ENCODE peak calls at places on chromosomes 13 and 19, in four cellular contexts. One of them, this sample, is unnamed.
A peak's percentile ranks its signal among the peaks of the same experiment; 100 is the strongest.

GRCh38 chr13:94707400-94708021 is 4.8 kb downstream of the SOX21 start:
- DNase-seq in Peyer's patch: no peak
- DNase-seq in C1 segment of cervical spinal cord: peak; percentile 13
- DNase-seq in stimulated activated CD4-positive, alpha-beta T cell treated with anti-CD3 and anti-CD28 coated beads, TNF-alpha, amount 100 ng/mL, for 24 hours: no peak
- DNase-seq in this sample: no peak

GRCh38 chr19:49438261-49438660 is 3.1 kb downstream of the SLC17A7 start:
- DNase-seq in Peyer's patch: no peak
- DNase-seq in C1 segment of cervical spinal cord: no peak
- DNase-seq in stimulated activated CD4-positive, alpha-beta T cell treated with anti-CD3 and anti-CD28 coated beads, TNF-alpha, amount 100 ng/mL, for 24 hours: no peak
- DNase-seq in this sample: no peak

GRCh38 chr19:18588611-18589379 is at the start of gene REX1BD:
- DNase-seq in stimulated activated CD4-positive, alpha-beta T cell treated with anti-CD3 and anti-CD28 coated beads, TNF-alpha, amount 100 ng/mL, for 24 hours: peak; percentile 91
- DNase-seq in C1 segment of cervical spinal cord: peak; percentile 48
- DNase-seq in Peyer's patch: peak; percentile 90
- DNase-seq in this sample: peak; percentile 84

GRCh38 chr13:99218545-99218944 is 17.9 kb downstream of the UBAC2 start:
- DNase-seq in C1 segment of cervical spinal cord: no peak
- DNase-seq in Peyer's patch: no peak
- DNase-seq in stimulated activated CD4-positive, alpha-beta T cell treated with anti-CD3 and anti-CD28 coated beads, TNF-alpha, amount 100 ng/mL, for 24 hours: no peak
- DNase-seq in this sample: no peak

GRCh38 chr13:51714663-51715168 is 89.2 kb downstream of the DHRS12 start:
- DNase-seq in stimulated activated CD4-positive, alpha-beta T cell treated with anti-CD3 and anti-CD28 coated beads, TNF-alpha, amount 100 ng/mL, for 24 hours: no peak
- DNase-seq in C1 segment of cervical spinal cord: no peak
- DNase-seq in Peyer's patch: no peak
- DNase-seq in this sample: no peak

GRCh38 chr19:16441661-16442071 is 30.1 kb downstream of the EPS15L1 start:
- DNase-seq in stimulated activated CD4-positive, alpha-beta T cell treated with anti-CD3 and anti-CD28 coated beads, TNF-alpha, amount 100 ng/mL, for 24 hours: peak; percentile 26
- DNase-seq in C1 segment of cervical spinal cord: no peak
- DNase-seq in Peyer's patch: no peak
- DNase-seq in this sample: no peak

GRCh38 chr13:83211301-83211700 is 671.0 kb downstream of the SLITRK1 start:
- DNase-seq in Peyer's patch: no peak
- DNase-seq in C1 segment of cervical spinal cord: no peak
- DNase-seq in stimulated activated CD4-positive, alpha-beta T cell treated with anti-CD3 and anti-CD28 coated beads, TNF-alpha, amount 100 ng/mL, for 24 hours: no peak
- DNase-seq in this sample: no peak

GRCh38 chr13:93320942-93321341 is 94.3 kb downstream of the GPC6 start:
- DNase-seq in stimulated activated CD4-positive, alpha-beta T cell treated with anti-CD3 and anti-CD28 coated beads, TNF-alpha, amount 100 ng/mL, for 24 hours: no peak
- DNase-seq in C1 segment of cervical spinal cord: no peak
- DNase-seq in Peyer's patch: no peak
- DNase-seq in this sample: no peak

GRCh38 chr19:14770944-14771839 is 7.2 kb downstream of the ADGRE2 start:
- DNase-seq in stimulated activated CD4-positive, alpha-beta T cell treated with anti-CD3 and anti-CD28 coated beads, TNF-alpha, amount 100 ng/mL, for 24 hours: no peak
- DNase-seq in C1 segment of cervical spinal cord: no peak
- DNase-seq in Peyer's patch: no peak
- DNase-seq in this sample: no peak

GRCh38 chr13:98155475-98156111 is 12.7 kb downstream of the FARP1 start:
- DNase-seq in C1 segment of cervical spinal cord: no peak
- DNase-seq in Peyer's patch: no peak
- DNase-seq in stimulated activated CD4-positive, alpha-beta T cell treated with anti-CD3 and anti-CD28 coated beads, TNF-alpha, amount 100 ng/mL, for 24 hours: no peak
- DNase-seq in this sample: no peak